ENCODE peak calls at places on chromosomes 7 and 10, in nine cellular contexts. K is EL; M is activated T-helper 1 cell treated with anti-CD3 and anti-CD28 coated beads, Interleukin-12 subunit alpha, Interleukin-12 subunit beta, Interleukin-2, Interleukin-4 antibody, amounts not matched to agents 30 ng/mL and 10 ng/mL and 1 ng/mL, durations not matched to agents 14 hours and 24 hours and 36 hours; H is PC-9; Q is activated naive CD4-positive, alpha-beta T cell; T is astrocyte of the spinal cord; I is hypothalamus; O is activated CD8-positive, alpha-beta memory T cell treated with anti-CD3 and anti-CD28 coated beads for 24 hours; U is adipocyte. W is an unnamed sample.

GRCh38 chr7:28349637-28350036 is 62.7 kb upstream of the CREB5 start:
- DNase-seq in K (peak; percentile 38), M (no peak), H (peak; percentile 58), Q (no peak), T (no peak), I (no peak), O (no peak), U (no peak), W (no peak)

GRCh38 chr7:46170021-46170420 is 248.9 kb upstream of the IGFBP3 start:
- DNase-seq in K (no peak), M (no peak), H (no peak), Q (no peak), T (no peak), I (no peak), O (no peak), U (no peak), W (no peak)

GRCh38 chr10:102600816-102601215 is 43.5 kb upstream of the TRIM8 start:
- DNase-seq in K (no peak), M (no peak), H (no peak), Q (no peak), T (no peak), I (no peak), O (no peak), U (no peak), W (no peak)

GRCh38 chr10:131129544-131129943 is 182.0 kb downstream of the TCERG1L start:
- DNase-seq in K (no peak), M (no peak), H (no peak), Q (no peak), T (no peak), I (no peak), O (no peak), U (no peak), W (no peak)

GRCh38 chr7:75915416-75916156 is 631 bp downstream of the POR start:
- DNase-seq in K (peak; percentile 29), M (peak; percentile 8), H (no peak), Q (no peak), T (no peak), I (no peak), O (peak; percentile 70), U (peak; percentile 62), W (peak; percentile 79)

GRCh38 chr10:91672021-91672608 is 39.2 kb upstream of the PPP1R3C start:
- DNase-seq in K (peak; percentile 92), M (no peak), H (no peak), Q (no peak), T (peak; percentile 25), I (no peak), O (no peak), U (peak; percentile 72), W (no peak)

GRCh38 chr10:68665841-68666240 is 55.2 kb upstream of the CCAR1 start:
- DNase-seq in K (peak; percentile 76), M (no peak), H (no peak), Q (no peak), T (no peak), I (no peak), O (no peak), U (peak; percentile 63), W (no peak)

GRCh38 chr10:62045765-62046521 is 144.4 kb downstream of the ARID5B start:
- DNase-seq in K (peak; percentile 95), M (no peak), H (peak; percentile 44), Q (no peak), T (peak; percentile 92), I (no peak), O (no peak), U (peak; percentile 61), W (no peak)

GRCh38 chr10:116769791-116770190 is 27.4 kb upstream of the HSPA12A start:
- DNase-seq in K (peak; percentile 41), M (no peak), H (no peak), Q (no peak), T (peak; percentile 54), I (no peak), O (no peak), U (no peak), W (peak; percentile 49)

GRCh38 chr10:91880310-91880709 is 29.0 kb downstream of the FGFBP3 start:
- DNase-seq in K (peak; percentile 18), M (no peak), H (peak; percentile 78), Q (no peak), T (no peak), I (no peak), O (no peak), U (peak; percentile 56), W (no peak)

GRCh38 chr7:44111759-44112158 is 7.6 kb downstream of the AEBP1 start:
- DNase-seq in K (no peak), M (no peak), H (no peak), Q (no peak), T (no peak), I (no peak), O (no peak), U (no peak), W (no peak)

GRCh38 chr10:10985361-10985760 is 32.3 kb upstream of the CELF2 start:
- DNase-seq in K (no peak), M (no peak), H (no peak), Q (no peak), T (no peak), I (no peak), O (no peak), U (no peak), W (no peak)

GRCh38 chr7:115976651-115977050 is 53.9 kb downstream of the TFEC start:
- DNase-seq in K (no peak), M (no peak), H (no peak), Q (no peak), T (no peak), I (no peak), O (no peak), U (peak; percentile 34), W (no peak)

GRCh38 chr7:69564454-69565417 is 33.5 kb upstream of the AUTS2 start:
- DNase-seq in K (no peak), M (no peak), H (no peak), Q (no peak), T (peak; percentile 43), I (peak; percentile 38), O (no peak), U (peak; percentile 91), W (no peak)

GRCh38 chr10:112950714-112951348 is 784 bp downstream of the TCF7L2 start:
- DNase-seq in K (peak; percentile 62), M (no peak), H (no peak), Q (no peak), T (peak; percentile 46), I (peak; percentile 7), O (peak; percentile 66), U (peak; percentile 66), W (no peak)

GRCh38 chr7:71770269-71770907 is 638.4 kb downstream of the GALNT17 start:
- DNase-seq in K (no peak), M (no peak), H (no peak), Q (no peak), T (no peak), I (no peak), O (no peak), U (no peak), W (no peak)

GRCh38 chr10:27479016-27479415 is 25.1 kb upstream of the RAB18 start:
- DNase-seq in K (no peak), M (no peak), H (no peak), Q (no peak), T (no peak), I (no peak), O (no peak), U (no peak), W (no peak)

GRCh38 chr7:151351967-151352366 is 10.4 kb downstream of the NUB1 start:
- DNase-seq in K (no peak), M (peak; percentile 60), H (no peak), Q (no peak), T (no peak), I (no peak), O (peak; percentile 73), U (no peak), W (no peak)

GRCh38 chr10:126088144-126088543 is 191.8 kb downstream of the FANK1 start:
- DNase-seq in K (peak; percentile 82), M (no peak), H (no peak), Q (no peak), T (peak; percentile 60), I (no peak), O (no peak), U (no peak), W (no peak)

GRCh38 chr7:96084880-96085551 is 236.9 kb downstream of the SLC25A13 start:
- DNase-seq in K (peak; percentile 10), M (no peak), H (peak; percentile 91), Q (no peak), T (peak; percentile 32), I (no peak), O (no peak), U (peak; percentile 57), W (no peak)

GRCh38 chr10:87836098-87836497 is 18.1 kb upstream of the ATAD1 start:
- DNase-seq in K (no peak), M (no peak), H (no peak), Q (no peak), T (no peak), I (no peak), O (no peak), U (no peak), W (no peak)

GRCh38 chr7:73906874-73907273 is 45.9 kb downstream of the TMEM270 start:
- DNase-seq in K (no peak), M (no peak), H (no peak), Q (no peak), T (no peak), I (no peak), O (no peak), U (no peak), W (no peak)

GRCh38 chr10:73802276-73802991 is 9.0 kb downstream of the NDST2 start:
- DNase-seq in K (no peak), M (no peak), H (no peak), Q (no peak), T (no peak), I (no peak), O (no peak), U (no peak), W (no peak)

GRCh38 chr10:12542271-12542670 is 192.9 kb downstream of the CAMK1D start:
- DNase-seq in K (no peak), M (no peak), H (no peak), Q (no peak), T (no peak), I (no peak), O (no peak), U (no peak), W (no peak)

GRCh38 chr7:16693601-16694318 is 47.8 kb downstream of the BZW2 start:
- DNase-seq in K (no peak), M (no peak), H (peak; percentile 20), Q (no peak), T (no peak), I (no peak), O (no peak), U (no peak), W (no peak)